ENCODE peak calls at places on chromosome 14, in six cellular contexts. Q is tibial nerve, Z is thoracic aorta, B is fibroblast of mammary gland, Y is AG09309, C is choroid plexus epithelial cell. D is an unnamed sample.

GRCh38 chr14:24367506-24368214 is at the start of gene NFATC4:
- DNase-seq in B (peak), Y (peak), Z (peak), Q (peak), C (peak), D (peak)

GRCh38 chr14:101069666-101070362 is 166.3 kb upstream of the RTL1 start:
- DNase-seq in C (no peak), Q (peak), Z (no peak), Y (no peak), B (no peak), D (no peak)

GRCh38 chr14:95234426-95234825 is 77.1 kb upstream of the DICER1 start:
- DNase-seq in Q (no peak), C (no peak), Z (no peak), Y (no peak), B (no peak), D (no peak)

GRCh38 chr14:93299831-93300230 is 33.0 kb downstream of the BTBD7 start:
- DNase-seq in Q (no peak), B (no peak), C (peak), Z (no peak), Y (no peak), D (no peak)

GRCh38 chr14:90568405-90568804 is 171.6 kb downstream of the CALM1 start:
- DNase-seq in Y (no peak), C (no peak), Z (no peak), B (no peak), Q (no peak), D (no peak)

GRCh38 chr14:58541623-58542022 is 96.1 kb upstream of the DACT1 start:
- DNase-seq in Y (no peak), Q (no peak), C (no peak), Z (no peak), B (no peak), D (no peak)

GRCh38 chr14:74648643-74649042 is 36.6 kb upstream of the LTBP2 start:
- DNase-seq in Y (no peak), Q (no peak), C (no peak), B (no peak), Z (no peak), D (no peak)

GRCh38 chr14:78319826-78320635 is 149.9 kb downstream of the NRXN3 start:
- DNase-seq in C (no peak), B (peak), Q (no peak), Y (no peak), Z (no peak), D (no peak)

GRCh38 chr14:33956640-33957039 is 5.8 kb upstream of the EGLN3 start:
- DNase-seq in B (no peak), Y (no peak), C (no peak), Z (no peak), Q (no peak), D (no peak)

GRCh38 chr14:35861204-35861868 is 35.2 kb downstream of the BRMS1L start:
- DNase-seq in C (no peak), Y (no peak), Q (no peak), B (no peak), Z (no peak), D (no peak)

GRCh38 chr14:93276031-93276716 is 56.7 kb downstream of the BTBD7 start:
- DNase-seq in B (no peak), C (no peak), Q (no peak), Y (no peak), Z (no peak), D (no peak)

GRCh38 chr14:90518941-90519256 is 122.1 kb downstream of the CALM1 start:
- DNase-seq in Z (no peak), Y (no peak), Q (no peak), C (peak), B (peak), D (no peak)

GRCh38 chr14:24607081-24607480 is 2.4 kb downstream of the GZMH start:
- DNase-seq in C (no peak), Q (no peak), Z (no peak), Y (no peak), B (no peak), D (no peak)

GRCh38 chr14:42002139-42002538 is 395.5 kb downstream of the LRFN5 start:
- DNase-seq in B (peak), Y (no peak), C (peak), Z (no peak), Q (no peak), D (no peak)

GRCh38 chr14:41986726-41987125 is 380.1 kb downstream of the LRFN5 start:
- DNase-seq in B (peak), Q (no peak), Z (no peak), C (peak), Y (no peak), D (no peak)

GRCh38 chr14:53951661-53952265 is 4.9 kb downstream of the BMP4 start:
- DNase-seq in Z (no peak), Q (no peak), B (no peak), Y (no peak), C (no peak), D (no peak)
- H3K4me3 ChIP-seq in Z (peak), Q (peak), B (no peak), Y (peak), C (peak), D (peak)

DNA sequence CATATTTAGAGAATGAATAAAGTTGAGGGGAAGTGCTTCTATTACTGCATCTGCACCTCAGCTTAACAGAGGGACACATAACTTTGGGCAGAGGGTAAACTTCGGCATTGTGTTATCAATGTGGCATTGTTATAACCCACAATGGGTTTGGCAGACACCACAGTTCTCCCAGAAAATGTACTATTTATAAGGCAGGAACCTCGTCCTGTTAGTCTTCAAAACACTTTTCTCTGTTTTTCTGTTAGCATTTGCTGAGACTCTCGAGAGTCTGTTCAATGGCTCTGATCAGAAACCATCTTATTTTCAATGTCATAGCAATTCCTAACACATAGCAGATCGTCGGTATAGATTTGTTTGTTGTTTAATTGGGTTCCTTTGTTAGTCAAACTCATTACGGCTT is 13.9 kb downstream of the PPP1R36 start:
- DNase-seq in C (no peak), Z (no peak), Q (no peak), Y (no peak), B (no peak), D (no peak)
- TF ChIP-seq CTCF in C (no peak), Z (no peak), Q (no peak), Y (no peak), B (no peak), D (no peak)

GRCh38 chr14:32933623-32933942 is 5.1 kb upstream of the NPAS3 start:
- DNase-seq in C (peak), Z (no peak), Y (no peak), B (peak), Q (no peak), D (no peak)
- H3K4me3 ChIP-seq in C (peak), Z (peak), Y (peak), B (peak), Q (peak), D (peak)

GRCh38 chr14:99679996-99680395 is 4.1 kb upstream of the CYP46A1 start:
- DNase-seq in B (no peak), Y (no peak), Z (no peak), Q (no peak), C (no peak), D (no peak)

GRCh38 chr14:99681101-99681831 is 2.8 kb upstream of the CYP46A1 start:
- DNase-seq in B (no peak), C (no peak), Z (no peak), Y (no peak), Q (no peak), D (no peak)

GRCh38 chr14:99679111-99679510 is 5.0 kb upstream of the CYP46A1 start:
- DNase-seq in Y (no peak), Z (no peak), C (no peak), Q (no peak), B (no peak), D (no peak)

GRCh38 chr14:99678198-99678597 is 5.9 kb upstream of the CYP46A1 start:
- DNase-seq in Y (no peak), C (no peak), Q (no peak), B (no peak), Z (no peak), D (no peak)

DNA sequence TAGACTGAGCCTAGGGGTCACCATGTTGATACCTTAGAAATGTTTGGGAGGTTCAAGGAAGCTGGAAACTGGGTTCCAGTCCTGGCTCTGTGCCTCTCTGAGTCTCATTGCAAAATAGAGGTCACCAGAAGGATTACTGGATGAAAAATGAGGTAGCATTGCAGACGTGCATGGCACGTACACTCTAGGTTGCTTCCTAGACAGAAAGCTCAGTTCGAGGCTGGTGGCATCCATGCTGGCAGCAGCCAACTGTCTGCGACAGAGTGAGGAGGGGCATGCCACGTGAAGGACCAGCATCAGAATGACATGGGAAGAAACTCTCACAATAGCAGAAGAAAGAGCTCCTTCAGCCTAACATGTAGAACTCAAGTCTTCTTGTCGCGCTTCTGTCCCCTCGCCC is 4.6 kb upstream of the CYP46A1 start:
- DNase-seq in B (no peak), Z (no peak), C (no peak), Y (no peak), Q (no peak), D (no peak)
- TF ChIP-seq CTCF in B (no peak), Z (no peak), C (no peak), Y (no peak), Q (no peak), D (no peak)

GRCh38 chr14:60350366-60350720 is 101.3 kb downstream of the PPM1A start:
- DNase-seq in Q (no peak), B (peak), C (peak), Z (no peak), Y (no peak), D (no peak)
- H3K4me3 ChIP-seq in Q (no peak), B (no peak), C (no peak), Z (peak), Y (no peak), D (no peak)

DNA sequence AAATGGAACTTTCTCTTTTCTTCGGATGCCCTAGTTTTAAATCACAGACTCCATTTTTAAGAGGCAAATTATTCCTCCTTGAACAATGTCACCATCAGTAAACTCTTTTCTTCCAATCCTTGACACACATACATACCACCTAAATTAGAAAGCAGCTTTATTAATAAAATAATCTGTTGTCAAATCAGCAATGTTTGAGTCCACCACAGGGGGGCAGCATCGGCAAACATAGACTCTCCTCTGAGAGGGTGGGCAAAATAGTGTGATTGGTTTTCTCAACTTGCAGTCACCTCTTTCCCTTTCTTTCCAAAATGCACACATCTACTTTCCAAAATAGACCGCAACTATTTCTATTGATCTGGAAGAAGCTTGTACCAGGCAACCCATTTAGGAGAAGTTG is 438.4 kb upstream of the OR4E1 start:
- DNase-seq in Z (no peak), C (peak), B (peak), Q (no peak), Y (no peak), D (no peak)
- TF ChIP-seq CTCF in Z (no peak), C (peak), B (peak), Q (no peak), Y (peak), D (peak)

GRCh38 chr14:63725786-63726185 is 2.1 kb downstream of the SGPP1 start:
- DNase-seq in Z (no peak), Y (no peak), Q (no peak), C (no peak), B (no peak), D (no peak)

GRCh38 chr14:63727736-63728728 is at the start of gene SGPP1:
- DNase-seq in B (peak), Q (peak), Z (peak), Y (no peak), C (peak), D (peak)

GRCh38 chr14:63727231-63727735 is 582 bp downstream of the SGPP1 start:
- DNase-seq in Q (peak), B (peak), C (peak), Y (no peak), Z (no peak), D (no peak)

GRCh38 chr14:63730659-63731058 is 2.8 kb upstream of the SGPP1 start:
- DNase-seq in B (no peak), Q (no peak), Z (no peak), Y (no peak), C (no peak), D (no peak)

DNA sequence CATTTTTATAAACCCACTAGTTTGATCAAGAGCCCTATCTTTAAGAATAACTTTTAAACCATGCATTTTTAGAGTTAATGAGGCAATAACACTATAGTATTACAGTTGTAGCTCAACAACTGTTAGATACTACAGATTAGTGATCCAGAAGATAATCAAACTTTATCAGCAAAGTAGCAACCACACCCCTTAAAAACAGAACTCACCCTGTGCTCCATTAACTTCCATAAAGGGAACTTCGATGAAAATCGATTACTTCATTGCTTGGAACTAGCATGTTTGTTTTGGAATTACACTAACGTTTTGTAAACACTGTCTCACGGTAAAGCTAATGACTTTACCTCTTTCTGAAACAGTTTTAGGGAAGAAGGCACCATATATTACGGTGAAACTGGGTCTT is 1.4 kb downstream of the SGPP1 start:
- DNase-seq in Z (no peak), Y (no peak), B (no peak), C (no peak), Q (no peak), D (no peak)
- H3K4me3 ChIP-seq in Z (peak), Y (peak), B (peak), C (peak), Q (peak), D (peak)

DNA sequence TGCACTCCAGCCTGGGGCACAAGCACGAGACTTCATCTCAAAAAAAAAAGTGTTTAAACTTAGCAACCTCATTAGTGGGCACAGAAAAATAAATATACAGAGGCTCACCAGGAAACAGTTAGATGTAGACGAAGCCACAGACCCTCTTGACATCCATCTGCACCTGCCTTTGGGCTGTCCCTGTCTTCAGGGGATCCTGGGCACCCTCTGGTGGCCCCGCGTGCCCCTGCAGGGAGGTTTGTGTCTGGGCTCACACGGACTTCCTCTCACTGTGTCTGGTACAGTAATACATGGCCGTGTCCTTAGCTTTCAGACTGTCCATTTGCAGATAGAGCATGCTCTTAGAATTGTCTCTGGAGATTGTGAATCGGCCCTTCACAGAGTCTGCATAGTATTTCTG is 916.5 kb downstream of the TMEM121 start:
- DNase-seq in Z (no peak), Q (no peak), Y (no peak), C (no peak), B (no peak), D (no peak)
- TF ChIP-seq CTCF in Z (no peak), Q (no peak), Y (no peak), C (no peak), B (no peak), D (no peak)

GRCh38 chr14:53304726-53305381 is 151.7 kb upstream of the DDHD1 start:
- DNase-seq in C (peak), B (peak), Y (no peak), Q (no peak), Z (no peak), D (no peak)

GRCh38 chr14:53310412-53310811 is 157.3 kb upstream of the DDHD1 start:
- DNase-seq in Z (no peak), Q (no peak), Y (no peak), B (no peak), C (no peak), D (no peak)

GRCh38 chr14:53306926-53307325 is 153.8 kb upstream of the DDHD1 start:
- DNase-seq in Q (no peak), Y (no peak), C (peak), B (peak), Z (no peak), D (no peak)

GRCh38 chr14:53306267-53306721 is 153.2 kb upstream of the DDHD1 start:
- DNase-seq in C (peak), Z (no peak), Q (peak), B (peak), Y (no peak), D (no peak)
- H3K4me3 ChIP-seq in C (peak), Z (peak), Q (peak), B (peak), Y (peak), D (peak)